ENCODE peak calls at places on chromosomes 7 and 10, in six cellular contexts. Z is body of pancreas; W is A549; J is CD8-positive, alpha-beta memory T cell; D is heart left ventricle; R is RWPE2. P is an unnamed sample.

GRCh38 chr7:143452495-143452894 is 9.2 kb downstream of the TAS2R60 start:
- DNase-seq in Z (no peak), W (no peak), J (no peak), D (no peak), R (no peak), P (no peak)

GRCh38 chr10:14039968-14040668 is 290.6 kb downstream of the FRMD4A start:
- DNase-seq in Z (no peak), W (no peak), J (no peak), D (no peak), R (no peak), P (no peak)

GRCh38 chr7:30274641-30275040 is 9.8 kb upstream of the ZNRF2 start:
- DNase-seq in Z (no peak), W (no peak), J (no peak), D (no peak), R (no peak), P (no peak)

GRCh38 chr7:110875346-110875745 is 215.6 kb upstream of the LRRN3 start:
- DNase-seq in Z (no peak), W (no peak), J (no peak), D (no peak), R (no peak), P (no peak)

GRCh38 chr7:37411444-37412034 is 37.1 kb downstream of the ELMO1 start:
- DNase-seq in Z (no peak), W (no peak), J (no peak), D (no peak), R (no peak), P (no peak)

GRCh38 chr10:1962025-1962424 is 224.7 kb upstream of the ADARB2 start:
- DNase-seq in Z (no peak), W (no peak), J (no peak), D (no peak), R (no peak), P (no peak)

GRCh38 chr10:61937631-61938284 is 36.3 kb downstream of the ARID5B start:
- DNase-seq in Z (no peak), W (no peak), J (no peak), D (no peak), R (no peak), P (no peak)

GRCh38 chr7:149817301-149817771 is 20.8 kb upstream of the ZNF862 start:
- DNase-seq in Z (no peak), W (no peak), J (no peak), D (peak; percentile 40), R (no peak), P (no peak)

GRCh38 chr7:5713124-5713912 is 68.1 kb downstream of the RNF216 start:
- DNase-seq in Z (no peak), W (no peak), J (no peak), D (no peak), R (no peak), P (no peak)

GRCh38 chr7:144730224-144730623 is 105.6 kb downstream of the TPK1 start:
- DNase-seq in Z (no peak), W (no peak), J (no peak), D (no peak), R (no peak), P (no peak)

GRCh38 chr10:13684252-13684791 is 97.6 kb downstream of the PRPF18 start:
- DNase-seq in Z (peak; percentile 45), W (no peak), J (no peak), D (peak; percentile 90), R (no peak), P (no peak)

GRCh38 chr10:121818599-121818998 is 109.2 kb downstream of the ATE1 start:
- DNase-seq in Z (no peak), W (no peak), J (no peak), D (no peak), R (no peak), P (no peak)

GRCh38 chr10:6494934-6495592 is 85.0 kb downstream of the PRKCQ start:
- DNase-seq in Z (no peak), W (no peak), J (peak; percentile 77), D (no peak), R (no peak), P (peak; percentile 78)

GRCh38 chr10:97538401-97538800 is 34.2 kb upstream of the ANKRD2 start:
- DNase-seq in Z (no peak), W (no peak), J (no peak), D (no peak), R (no peak), P (no peak)

GRCh38 chr10:63331586-63331985 is 134.2 kb downstream of the JMJD1C start:
- DNase-seq in Z (no peak), W (no peak), J (no peak), D (no peak), R (no peak), P (no peak)

GRCh38 chr10:45592432-45592831 is 80.1 kb downstream of the ZFAND4 start:
- DNase-seq in Z (no peak), W (no peak), J (no peak), D (no peak), R (no peak), P (no peak)

GRCh38 chr7:33130184-33130583 is 820 bp downstream of the BBS9 start:
- DNase-seq in Z (no peak), W (peak; percentile 12), J (no peak), D (no peak), R (no peak), P (peak; percentile 11)

GRCh38 chr7:127812540-127812939 is 160.5 kb downstream of the SND1 start:
- DNase-seq in Z (no peak), W (no peak), J (no peak), D (no peak), R (no peak), P (no peak)

GRCh38 chr7:155840909-155841308 is 28.6 kb upstream of the SHH start:
- DNase-seq in Z (no peak), W (no peak), J (no peak), D (peak; percentile 23), R (peak; percentile 17), P (no peak)

GRCh38 chr10:117619200-117619599 is 76.7 kb downstream of the EMX2 start:
- DNase-seq in Z (no peak), W (no peak), J (no peak), D (no peak), R (no peak), P (no peak)

GRCh38 chr7:23449941-23450340 is 20.4 kb downstream of the IGF2BP3 start:
- DNase-seq in Z (no peak), W (no peak), J (no peak), D (no peak), R (no peak), P (no peak)

GRCh38 chr10:88069338-88069737 is 205.9 kb downstream of the PTEN start:
- DNase-seq in Z (no peak), W (no peak), J (no peak), D (no peak), R (no peak), P (no peak)

GRCh38 chr7:47531584-47532492 is 50.1 kb downstream of the TNS3 start:
- DNase-seq in Z (no peak), W (no peak), J (no peak), D (no peak), R (no peak), P (no peak)

GRCh38 chr7:47535704-47536628 is 45.9 kb downstream of the TNS3 start:
- DNase-seq in Z (no peak), W (no peak), J (no peak), D (no peak), R (no peak), P (no peak)

GRCh38 chr7:47536705-47537611 is 45.0 kb downstream of the TNS3 start:
- DNase-seq in Z (peak; percentile 57), W (no peak), J (no peak), D (peak; percentile 75), R (no peak), P (no peak)

GRCh38 chr7:47535033-47535703 is 46.7 kb downstream of the TNS3 start:
- DNase-seq in Z (no peak), W (no peak), J (no peak), D (no peak), R (no peak), P (no peak)

GRCh38 chr7:47534322-47535032 is 47.4 kb downstream of the TNS3 start:
- DNase-seq in Z (no peak), W (no peak), J (no peak), D (no peak), R (no peak), P (no peak)
- H3K27ac ChIP-seq in Z (no peak overlapping the region), W (peak overlapping the region; percentile 81), J (no peak overlapping the region), D (no peak overlapping the region), R (peak overlapping the region; percentile 78), P (no peak overlapping the region)

GRCh38 chr7:121544726-121545125 is 148.6 kb upstream of the FAM3C start:
- DNase-seq in Z (no peak), W (peak; percentile 34), J (no peak), D (no peak), R (no peak), P (no peak)

GRCh38 chr7:121544199-121544598 is 148.1 kb upstream of the FAM3C start:
- DNase-seq in Z (no peak), W (no peak), J (no peak), D (no peak), R (no peak), P (no peak)

GRCh38 chr7:121545418-121545817 is 149.3 kb upstream of the FAM3C start:
- DNase-seq in Z (no peak), W (no peak), J (no peak), D (no peak), R (no peak), P (no peak)

GRCh38 chr7:121547341-121548092 is 151.4 kb upstream of the FAM3C start:
- DNase-seq in Z (peak; percentile 19), W (peak; percentile 59), J (no peak), D (no peak), R (no peak), P (peak; percentile 42)

DNA sequence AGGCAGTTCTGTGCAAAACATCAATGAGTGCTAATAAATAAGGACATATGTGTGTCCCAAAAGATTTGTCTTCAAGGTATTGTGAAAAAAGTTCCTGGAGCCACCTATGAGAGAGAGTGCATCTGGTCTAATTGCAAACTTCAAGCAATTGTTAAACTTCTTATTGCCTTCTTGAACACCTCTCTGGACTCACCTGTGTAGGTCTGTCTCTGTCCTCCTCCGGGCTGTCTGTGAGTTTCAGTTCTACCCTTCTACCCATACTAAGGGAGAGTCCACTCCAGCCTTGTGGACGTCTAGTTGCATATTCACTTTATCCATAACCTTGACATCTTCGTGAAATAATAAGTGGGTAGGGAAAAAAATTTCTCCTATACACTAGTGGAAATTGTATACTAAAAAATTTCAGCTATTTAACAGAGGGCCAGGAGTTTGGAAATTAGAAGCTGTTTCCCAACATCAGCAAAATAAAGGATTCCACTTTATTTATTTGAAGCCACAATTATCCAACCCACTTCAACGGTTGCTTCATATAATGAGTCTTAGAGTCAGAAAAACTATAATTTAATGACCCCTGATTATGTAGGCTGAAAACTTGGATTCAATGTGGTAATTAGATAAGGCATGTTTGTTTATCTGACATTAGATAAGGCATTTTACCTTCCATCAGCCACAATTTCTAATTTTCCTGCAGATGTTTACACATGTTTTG is 150.7 kb upstream of the FAM3C start:
- DNase-seq in Z (no peak), W (no peak), J (no peak), D (no peak), R (no peak), P (no peak)
- H3K27ac ChIP-seq in Z (no peak overlapping the region), W (no peak overlapping the region), J (no peak overlapping the region), D (no peak overlapping the region), R (no peak overlapping the region), P (no peak overlapping the region)

GRCh38 chr7:134546903-134547737 is 1.8 kb upstream of the AKR1B15 start:
- DNase-seq in Z (peak; percentile 69), W (peak; percentile 90), J (peak; percentile 73), D (peak; percentile 81), R (no peak), P (peak; percentile 52)
- H3K27ac ChIP-seq in Z (peak overlapping the region; percentile 9), W (peak overlapping the region; percentile 86), J (no peak overlapping the region), D (no peak overlapping the region), R (no peak overlapping the region), P (no peak overlapping the region)

GRCh38 chr10:17028843-17029580 is 100.6 kb downstream of the CUBN start:
- DNase-seq in Z (no peak), W (no peak), J (no peak), D (no peak), R (no peak), P (no peak)
- H3K27ac ChIP-seq in Z (no peak overlapping the region), W (peak overlapping the region; percentile 76), J (peak overlapping the region; percentile 75), D (peak overlapping the region; percentile 65), R (peak overlapping the region; percentile 84), P (peak overlapping the region; percentile 90)

GRCh38 chr7:105675873-105676484 is 94.7 kb upstream of the EFCAB10 start:
- DNase-seq in Z (peak; percentile 27), W (no peak), J (peak; percentile 88), D (peak; percentile 83), R (no peak), P (peak; percentile 64)
- H3K27ac ChIP-seq in Z (no peak overlapping the region), W (no peak overlapping the region), J (no peak overlapping the region), D (no peak overlapping the region), R (no peak overlapping the region), P (peak overlapping the region; percentile 83)